ENCODE peak calls at places on chromosomes 16 and 17, in four cellular contexts. One of them, this sample, is unnamed.

GRCh38 chr16:78871241-78871640 is 729.3 kb downstream of the MAF start:
- DNase-seq in IMR-90: no peak
- DNase-seq in mesendoderm: no peak
- DNase-seq in neuronal stem cell: no peak
- DNase-seq in this sample: no peak

GRCh38 chr16:5738586-5738985 is 641.0 kb upstream of the EEF2KMT start:
- DNase-seq in IMR-90: no peak
- DNase-seq in mesendoderm: peak; percentile 19
- DNase-seq in neuronal stem cell: no peak
- DNase-seq in this sample: no peak

GRCh38 chr17:56700919-56701420 is 107.5 kb downstream of the NOG start:
- DNase-seq in IMR-90: no peak
- DNase-seq in mesendoderm: peak; percentile 66
- DNase-seq in neuronal stem cell: no peak
- DNase-seq in this sample: no peak

GRCh38 chr17:78805301-78805700 is 23.2 kb upstream of the CYTH1 start:
- DNase-seq in IMR-90: no peak
- DNase-seq in mesendoderm: no peak
- DNase-seq in neuronal stem cell: no peak
- DNase-seq in this sample: no peak

GRCh38 chr16:81421126-81421525 is 23.5 kb upstream of the CMIP start:
- DNase-seq in IMR-90: no peak
- DNase-seq in mesendoderm: no peak
- DNase-seq in neuronal stem cell: no peak
- DNase-seq in this sample: no peak

GRCh38 chr17:50548831-50549230 is 1.9 kb downstream of the SPATA20 start:
- DNase-seq in IMR-90: no peak
- DNase-seq in mesendoderm: no peak
- DNase-seq in neuronal stem cell: no peak
- DNase-seq in this sample: no peak

GRCh38 chr17:32253117-32253611 is 12.5 kb upstream of the RHBDL3 start:
- DNase-seq in IMR-90: peak; percentile 65
- DNase-seq in mesendoderm: peak; percentile 86
- DNase-seq in neuronal stem cell: peak; percentile 78
- DNase-seq in this sample: peak; percentile 59

GRCh38 chr17:20159406-20160075 is 150.4 kb downstream of the SPECC1 start:
- DNase-seq in IMR-90: peak; percentile 27
- DNase-seq in mesendoderm: no peak
- DNase-seq in neuronal stem cell: no peak
- DNase-seq in this sample: no peak

GRCh38 chr16:86931410-86931941 is 353.1 kb downstream of the FOXL1 start:
- DNase-seq in IMR-90: peak; percentile 89
- DNase-seq in mesendoderm: peak; percentile 48
- DNase-seq in neuronal stem cell: no peak
- DNase-seq in this sample: no peak

GRCh38 chr16:54847207-54847606 is 83.5 kb upstream of the IRX5 start:
- DNase-seq in IMR-90: no peak
- DNase-seq in mesendoderm: no peak
- DNase-seq in neuronal stem cell: no peak
- DNase-seq in this sample: no peak

GRCh38 chr17:4950075-4950756 is 703 bp upstream of the ENO3 start:
- DNase-seq in IMR-90: no peak
- DNase-seq in mesendoderm: peak; percentile 71
- DNase-seq in neuronal stem cell: no peak
- DNase-seq in this sample: peak; percentile 77

GRCh38 chr16:7547736-7548135 is 215.1 kb downstream of the RBFOX1 start:
- DNase-seq in IMR-90: no peak
- DNase-seq in mesendoderm: no peak
- DNase-seq in neuronal stem cell: no peak
- DNase-seq in this sample: no peak

GRCh38 chr16:68070811-68071546 is 14.2 kb upstream of the NFATC3 start:
- DNase-seq in IMR-90: no peak
- DNase-seq in mesendoderm: no peak
- DNase-seq in neuronal stem cell: no peak
- DNase-seq in this sample: peak; percentile 14

GRCh38 chr17:15516150-15516549 is 47.1 kb downstream of the TVP23C start:
- DNase-seq in IMR-90: peak; percentile 75
- DNase-seq in mesendoderm: no peak
- DNase-seq in neuronal stem cell: no peak
- DNase-seq in this sample: no peak

GRCh38 chr16:22151599-22151998 is 10.7 kb upstream of the SDR42E2 start:
- DNase-seq in IMR-90: no peak
- DNase-seq in mesendoderm: no peak
- DNase-seq in neuronal stem cell: no peak
- DNase-seq in this sample: no peak

GRCh38 chr17:82977586-82977985 is 101.8 kb upstream of the METRNL start:
- DNase-seq in IMR-90: no peak
- DNase-seq in mesendoderm: no peak
- DNase-seq in neuronal stem cell: no peak
- DNase-seq in this sample: no peak

GRCh38 chr16:71552698-71553503 is 24.0 kb downstream of the TAT start:
- DNase-seq in IMR-90: no peak
- DNase-seq in mesendoderm: peak; percentile 41
- DNase-seq in neuronal stem cell: no peak
- DNase-seq in this sample: no peak

GRCh38 chr16:85090873-85091521 is 21.3 kb downstream of the CIBAR2 start:
- DNase-seq in IMR-90: no peak
- DNase-seq in mesendoderm: no peak
- DNase-seq in neuronal stem cell: no peak
- DNase-seq in this sample: no peak

GRCh38 chr17:2423271-2423670 is 22.4 kb upstream of the MNT start:
- DNase-seq in IMR-90: no peak
- DNase-seq in mesendoderm: no peak
- DNase-seq in neuronal stem cell: no peak
- DNase-seq in this sample: no peak

GRCh38 chr17:28524476-28525415 is 18.6 kb downstream of the FOXN1 start:
- DNase-seq in IMR-90: peak; percentile 78
- DNase-seq in mesendoderm: no peak
- DNase-seq in neuronal stem cell: no peak
- DNase-seq in this sample: no peak

GRCh38 chr16:86971251-86971650 is 345.9 kb downstream of the C16orf95 start:
- DNase-seq in IMR-90: no peak
- DNase-seq in mesendoderm: no peak
- DNase-seq in neuronal stem cell: no peak
- DNase-seq in this sample: no peak

GRCh38 chr17:752620-753219 is 656 bp upstream of the GEMIN4 start:
- DNase-seq in IMR-90: peak; percentile 49
- DNase-seq in mesendoderm: peak; percentile 56
- DNase-seq in neuronal stem cell: no peak
- DNase-seq in this sample: no peak

GRCh38 chr17:32386844-32387243 is 36.9 kb downstream of the ZNF207 start:
- DNase-seq in IMR-90: peak; percentile 6
- DNase-seq in mesendoderm: no peak
- DNase-seq in neuronal stem cell: no peak
- DNase-seq in this sample: no peak

GRCh38 chr17:633133-633532 is 81.5 kb downstream of the VPS53 start:
- DNase-seq in IMR-90: no peak
- DNase-seq in mesendoderm: no peak
- DNase-seq in neuronal stem cell: no peak
- DNase-seq in this sample: no peak

GRCh38 chr17:78789149-78789662 is 7.1 kb upstream of the CYTH1 start:
- DNase-seq in IMR-90: no peak
- DNase-seq in mesendoderm: no peak
- DNase-seq in neuronal stem cell: no peak
- DNase-seq in this sample: no peak

GRCh38 chr17:72719582-72720493 is 372.6 kb downstream of the SLC39A11 start:
- DNase-seq in IMR-90: peak; percentile 67
- DNase-seq in mesendoderm: no peak
- DNase-seq in neuronal stem cell: no peak
- DNase-seq in this sample: no peak

GRCh38 chr17:69552986-69553667 is 138.6 kb downstream of the MAP2K6 start:
- DNase-seq in IMR-90: no peak
- DNase-seq in mesendoderm: no peak
- DNase-seq in neuronal stem cell: no peak
- DNase-seq in this sample: no peak

GRCh38 chr16:56793504-56793903 is 63.6 kb downstream of the NUP93 start:
- DNase-seq in IMR-90: peak; percentile 51
- DNase-seq in mesendoderm: peak; percentile 53
- DNase-seq in neuronal stem cell: no peak
- DNase-seq in this sample: no peak

GRCh38 chr17:19928299-19928698 is 49.3 kb downstream of the AKAP10 start:
- DNase-seq in IMR-90: peak; percentile 61
- DNase-seq in mesendoderm: no peak
- DNase-seq in neuronal stem cell: no peak
- DNase-seq in this sample: no peak

GRCh38 chr16:87764600-87765472 is 950 bp downstream of the KLHDC4 start:
- DNase-seq in IMR-90: no peak
- DNase-seq in mesendoderm: no peak
- DNase-seq in neuronal stem cell: no peak
- DNase-seq in this sample: no peak

GRCh38 chr17:37148171-37148570 is 199.4 kb downstream of the AATF start:
- DNase-seq in IMR-90: no peak
- DNase-seq in mesendoderm: no peak
- DNase-seq in neuronal stem cell: no peak
- DNase-seq in this sample: no peak

GRCh38 chr17:68613739-68614298 is 12.7 kb upstream of the FAM20A start:
- DNase-seq in IMR-90: no peak
- DNase-seq in mesendoderm: peak; percentile 95
- DNase-seq in neuronal stem cell: peak; percentile 48
- DNase-seq in this sample: peak; percentile 49

GRCh38 chr16:23920446-23920845 is 84.7 kb downstream of the PRKCB start:
- DNase-seq in IMR-90: no peak
- DNase-seq in mesendoderm: no peak
- DNase-seq in neuronal stem cell: no peak
- DNase-seq in this sample: no peak

GRCh38 chr17:42049834-42050359 is 504 bp downstream of the C17orf113 start:
- DNase-seq in IMR-90: no peak
- DNase-seq in mesendoderm: no peak
- DNase-seq in neuronal stem cell: no peak
- DNase-seq in this sample: no peak

GRCh38 chr17:7022791-7023571 is at the start of gene BCL6B:
- DNase-seq in IMR-90: no peak
- DNase-seq in mesendoderm: no peak
- DNase-seq in neuronal stem cell: no peak
- DNase-seq in this sample: no peak

GRCh38 chr17:7021993-7022778 is 664 bp upstream of the BCL6B start:
- DNase-seq in IMR-90: peak; percentile 36
- DNase-seq in mesendoderm: peak; percentile 79
- DNase-seq in neuronal stem cell: no peak
- DNase-seq in this sample: no peak

GRCh38 chr17:7019839-7020519 is 2.9 kb upstream of the BCL6B start:
- DNase-seq in IMR-90: peak; percentile 23
- DNase-seq in mesendoderm: peak; percentile 87
- DNase-seq in neuronal stem cell: no peak
- DNase-seq in this sample: peak; percentile 69

GRCh38 chr17:7019406-7019805 is 3.4 kb upstream of the BCL6B start:
- DNase-seq in IMR-90: no peak
- DNase-seq in mesendoderm: no peak
- DNase-seq in neuronal stem cell: no peak
- DNase-seq in this sample: no peak

DNA sequence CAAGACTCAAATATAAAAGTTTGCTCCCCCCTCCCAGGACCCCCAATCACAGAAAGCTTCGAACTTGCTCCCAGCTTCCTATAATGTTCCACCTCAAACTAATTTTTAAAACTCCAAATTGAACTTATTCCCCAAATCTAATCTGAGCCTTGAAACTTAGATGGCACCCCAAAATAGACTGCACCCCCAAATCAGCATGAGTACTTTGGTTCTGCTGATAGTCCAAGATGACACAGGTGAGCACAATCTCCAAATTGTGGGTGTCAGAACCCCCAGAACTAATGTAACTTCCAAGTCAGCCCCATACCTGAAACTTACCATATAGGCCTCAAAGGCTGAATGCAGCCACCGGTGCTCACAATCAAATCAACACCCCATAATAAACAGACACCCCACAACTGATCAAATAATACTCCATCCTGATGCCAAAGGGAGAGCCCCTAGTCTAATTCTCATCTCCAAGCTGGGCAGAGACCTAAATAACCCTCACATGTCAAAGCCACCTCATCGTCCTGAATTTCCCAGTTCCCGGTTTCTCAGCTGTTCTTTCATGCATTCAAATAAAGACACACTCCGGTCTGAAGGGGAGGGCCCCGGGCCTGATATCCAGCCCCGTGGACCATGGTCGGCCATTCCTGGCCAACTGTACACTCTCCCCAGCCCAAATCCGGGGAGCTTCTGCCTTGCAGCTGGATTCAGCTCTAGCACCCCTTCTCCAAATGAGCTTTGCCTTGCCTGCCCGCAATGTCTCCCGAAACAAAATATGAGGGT is 1.8 kb upstream of the BCL6B start:
- DNase-seq in IMR-90: no peak
- DNase-seq in mesendoderm: no peak
- DNase-seq in neuronal stem cell: no peak
- DNase-seq in this sample: no peak
- H2AK5ac ChIP-seq in IMR-90: no peak overlapping the region
- H2AK5ac ChIP-seq in mesendoderm: no peak overlapping the region
- H2AK5ac ChIP-seq in neuronal stem cell: no peak overlapping the region
- H2AK5ac ChIP-seq in this sample: no peak overlapping the region

DNA sequence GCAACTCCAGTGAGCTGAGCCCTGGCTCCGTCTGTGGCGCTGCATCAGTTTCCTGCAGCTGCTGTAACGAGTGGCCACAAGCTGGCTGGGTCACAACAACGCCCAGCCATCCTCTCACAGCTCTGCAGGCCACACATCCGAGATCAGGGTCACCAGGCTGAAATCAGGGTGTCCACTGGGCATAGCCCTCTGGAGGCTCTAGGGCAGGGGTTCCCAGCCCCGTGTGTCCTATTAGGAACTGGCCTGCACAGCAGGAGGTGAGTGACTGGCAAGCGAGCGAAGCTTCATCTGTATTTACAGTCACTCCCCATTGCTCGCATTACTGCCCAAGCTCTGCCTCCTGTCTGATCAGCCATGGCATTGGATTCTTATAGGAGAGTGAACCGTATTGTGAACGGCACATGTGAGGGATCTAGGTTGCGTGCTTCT is 176.3 kb downstream of the SEC14L1 start:
- DNase-seq in IMR-90: no peak
- DNase-seq in mesendoderm: no peak
- DNase-seq in neuronal stem cell: no peak
- DNase-seq in this sample: no peak
- H2AK5ac ChIP-seq in IMR-90: peak overlapping the region; percentile 37
- H2AK5ac ChIP-seq in mesendoderm: no peak overlapping the region
- H2AK5ac ChIP-seq in neuronal stem cell: no peak overlapping the region
- H2AK5ac ChIP-seq in this sample: no peak overlapping the region

GRCh38 chr17:47262586-47262985 is 9.0 kb downstream of the ITGB3 start:
- DNase-seq in IMR-90: no peak
- DNase-seq in mesendoderm: no peak
- DNase-seq in neuronal stem cell: no peak
- DNase-seq in this sample: no peak
- H2AK5ac ChIP-seq in IMR-90: no peak overlapping the region
- H2AK5ac ChIP-seq in mesendoderm: no peak overlapping the region
- H2AK5ac ChIP-seq in neuronal stem cell: no peak overlapping the region
- H2AK5ac ChIP-seq in this sample: no peak overlapping the region

GRCh38 chr17:66948061-66948750 is 16.3 kb upstream of the CACNG4 start:
- DNase-seq in IMR-90: no peak
- DNase-seq in mesendoderm: no peak
- DNase-seq in neuronal stem cell: no peak
- DNase-seq in this sample: no peak
- H2AK5ac ChIP-seq in IMR-90: no peak overlapping the region
- H2AK5ac ChIP-seq in mesendoderm: no peak overlapping the region
- H2AK5ac ChIP-seq in neuronal stem cell: no peak overlapping the region
- H2AK5ac ChIP-seq in this sample: no peak overlapping the region

GRCh38 chr17:75090871-75091854 is 3.4 kb downstream of the SLC16A5 start:
- DNase-seq in IMR-90: no peak
- DNase-seq in mesendoderm: no peak
- DNase-seq in neuronal stem cell: no peak
- DNase-seq in this sample: no peak
- H2AK5ac ChIP-seq in IMR-90: peak overlapping the region; percentile 86
- H2AK5ac ChIP-seq in mesendoderm: no peak overlapping the region
- H2AK5ac ChIP-seq in neuronal stem cell: peak overlapping the region; percentile 73
- H2AK5ac ChIP-seq in this sample: peak overlapping the region; percentile 99

GRCh38 chr16:47132310-47132709 is 11.4 kb downstream of the NETO2 start:
- DNase-seq in IMR-90: peak; percentile 5
- DNase-seq in mesendoderm: no peak
- DNase-seq in neuronal stem cell: no peak
- DNase-seq in this sample: no peak
- H2AK5ac ChIP-seq in IMR-90: no peak overlapping the region
- H2AK5ac ChIP-seq in mesendoderm: no peak overlapping the region
- H2AK5ac ChIP-seq in neuronal stem cell: no peak overlapping the region
- H2AK5ac ChIP-seq in this sample: no peak overlapping the region